ENCODE peak calls at places on chromosomes 2 and 18, in nine cellular contexts. S is fibroblast of lung, Q is neuronal stem cell, G is H9, L is mesenchymal stem cell, E is HepG2, D is MM.1S, V is neural progenitor cell, M is endothelial cell of umbilical vein. W is an unnamed sample.
A peak's percentile ranks its signal among the peaks of the same experiment; 100 is the strongest.

GRCh38 chr18:42182728-42183700 is 228.0 kb downstream of the PIK3C3 start:
- DNase-seq in M (no peak), V (no peak), E (no peak), L (peak; percentile 81), D (no peak), Q (no peak), S (no peak), G (no peak), W (no peak)

GRCh38 chr2:28096421-28096820 is 205.9 kb downstream of the BABAM2 start:
- DNase-seq in M (no peak), G (no peak), S (peak; percentile 22), D (no peak), Q (no peak), V (no peak), E (no peak), L (peak; percentile 20), W (no peak)

GRCh38 chr18:50751947-50752346 is 67.9 kb downstream of the MRO start:
- DNase-seq in L (no peak), V (no peak), G (no peak), D (no peak), M (no peak), S (no peak), Q (no peak), E (no peak), W (no peak)

GRCh38 chr2:241798081-241798630 is 10.8 kb upstream of the NEU4 start:
- DNase-seq in G (no peak), M (no peak), Q (no peak), D (no peak), L (no peak), E (no peak), S (no peak), V (no peak), W (peak; percentile 69)

GRCh38 chr2:100731535-100731981 is 88.4 kb upstream of the NPAS2 start:
- DNase-seq in S (peak; percentile 64), V (no peak), E (no peak), M (peak; percentile 26), L (peak; percentile 16), D (no peak), Q (no peak), G (no peak), W (no peak)

GRCh38 chr18:78073275-78073674 is 823.6 kb downstream of the GALR1 start:
- DNase-seq in E (no peak), G (no peak), Q (no peak), L (no peak), D (no peak), V (peak; percentile 20), M (no peak), S (no peak), W (no peak)

GRCh38 chr2:9460441-9461017 is 13.8 kb upstream of the IAH1 start:
- DNase-seq in L (no peak), Q (no peak), S (no peak), G (no peak), E (no peak), M (no peak), D (no peak), V (no peak), W (no peak)

GRCh38 chr18:6557470-6558245 is 142.9 kb upstream of the L3MBTL4 start:
- DNase-seq in S (no peak), L (no peak), M (no peak), Q (no peak), D (no peak), G (peak; percentile 75), V (peak; percentile 51), E (no peak), W (no peak)

GRCh38 chr2:9235388-9236344 is 29.1 kb downstream of the ASAP2 start:
- DNase-seq in V (no peak), D (no peak), G (peak; percentile 15), Q (no peak), L (peak; percentile 91), M (peak; percentile 82), E (peak; percentile 17), S (peak; percentile 61), W (peak; percentile 78)

DNA sequence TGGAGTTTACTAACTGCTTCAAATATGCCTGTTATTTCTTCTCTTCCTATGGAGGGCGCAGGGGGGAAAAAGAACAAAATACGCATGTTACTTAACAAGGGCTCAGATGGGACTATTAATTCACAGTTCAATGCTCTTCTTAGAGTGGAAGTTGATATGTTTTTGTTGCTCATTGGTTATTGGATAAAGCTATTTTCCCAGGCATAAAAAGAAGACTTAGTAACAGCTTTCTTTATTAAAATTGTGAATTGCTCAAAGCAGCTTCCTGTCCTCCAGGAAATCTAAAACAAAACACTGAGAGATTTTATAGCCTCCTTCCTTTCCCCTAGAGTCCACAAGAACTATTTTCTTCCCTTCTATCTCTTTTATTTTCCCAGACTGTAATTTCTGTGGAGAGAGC is 180.8 kb downstream of the SH3BP4 start:
- DNase-seq in L (no peak), D (no peak), V (no peak), Q (no peak), S (no peak), G (no peak), M (peak; percentile 12), E (no peak), W (no peak)
- H3K9ac ChIP-seq in L (no peak overlapping the region), D (no peak overlapping the region), V (no peak overlapping the region), Q (no peak overlapping the region), S (no peak overlapping the region), G (no peak overlapping the region), M (no peak overlapping the region), E (no peak overlapping the region), W (no peak overlapping the region)

GRCh38 chr2:37916512-37917082 is 8.5 kb upstream of the RMDN2 start:
- DNase-seq in L (no peak), G (no peak), Q (no peak), D (no peak), E (no peak), S (peak; percentile 92), V (no peak), M (peak; percentile 6), W (peak; percentile 61)
- H3K27ac ChIP-seq in L (no peak overlapping the region), G (no peak overlapping the region), Q (no peak overlapping the region), D (no peak overlapping the region), E (no peak overlapping the region), S (no peak overlapping the region), V (no peak overlapping the region), M (no peak overlapping the region), W (no peak overlapping the region)

GRCh38 chr2:131063501-131064283 is 29.6 kb downstream of the FAM168B start:
- DNase-seq in V (no peak), M (no peak), S (no peak), Q (no peak), D (no peak), G (no peak), E (no peak), L (no peak), W (no peak)
- H3K9ac ChIP-seq in V (no peak overlapping the region), M (no peak overlapping the region), S (no peak overlapping the region), Q (no peak overlapping the region), D (no peak overlapping the region), G (no peak overlapping the region), E (no peak overlapping the region), L (no peak overlapping the region), W (no peak overlapping the region)

GRCh38 chr2:24818721-24819167 is 25.5 kb downstream of the CENPO start:
- DNase-seq in L (no peak), Q (no peak), G (no peak), S (peak; percentile 31), V (no peak), D (no peak), E (no peak), M (no peak), W (peak; percentile 25)
- H3K27ac ChIP-seq in L (no peak overlapping the region), Q (no peak overlapping the region), G (no peak overlapping the region), S (peak overlapping the region; percentile 4), V (no peak overlapping the region), D (peak overlapping the region; percentile 30), E (no peak overlapping the region), M (peak overlapping the region; percentile 32), W (no peak overlapping the region)

W was measured in kidney.